ENCODE peak calls at places on chromosomes 11 and 22, in ten cellular contexts. L is hippocampal formation; C is activated CD4-positive, alpha-beta T cell treated with anti-CD3 and anti-CD28 coated beads, Interleukin-2, amount 50 U/mL, for 1 hour; Z is stimulated activated CD8-positive, alpha-beta memory T cell treated with anti-CD3 and anti-CD28 coated beads, Interleukin-4, amount 100 ng/mL, for 4 hours; Y is fibroblast of the aortic adventitia; Q is NT2/D1; P is NCI-H774; S is kidney; W is mesenchymal stem cell; B is neuronal stem cell. V is an unnamed sample.

GRCh38 chr11:95242202-95242989 is 11.4 kb upstream of the SESN3 start:
- DNase-seq in L (no peak), C (no peak), Z (no peak), Y (no peak), Q (no peak), P (no peak), S (no peak), W (no peak), B (no peak), V (no peak)

GRCh38 chr11:123645576-123645975 is 8.8 kb downstream of the SCN3B start:
- DNase-seq in L (no peak), C (no peak), Z (no peak), Y (no peak), Q (no peak), P (no peak), S (no peak), W (no peak), B (no peak), V (no peak)

GRCh38 chr11:11318479-11318878 is 34.6 kb downstream of the CSNK2A3 start:
- DNase-seq in L (no peak), C (no peak), Z (no peak), Y (no peak), Q (no peak), P (no peak), S (no peak), W (no peak), B (no peak), V (no peak)

GRCh38 chr11:60334005-60334620 is 7.1 kb downstream of the MS4A6E start:
- DNase-seq in L (peak), C (peak), Z (no peak), Y (peak), Q (peak), P (no peak), S (no peak), W (peak), B (peak), V (peak)

GRCh38 chr11:112016088-112016764 is 9.0 kb upstream of the DLAT start:
- DNase-seq in L (no peak), C (no peak), Z (no peak), Y (peak), Q (no peak), P (no peak), S (no peak), W (peak), B (no peak), V (no peak)

GRCh38 chr11:14980854-14981253 is 8.7 kb upstream of the CALCA start:
- DNase-seq in L (no peak), C (no peak), Z (no peak), Y (peak), Q (no peak), P (no peak), S (no peak), W (no peak), B (no peak), V (no peak)

GRCh38 chr11:71101046-71101445 is 151.3 kb downstream of the SHANK2 start:
- DNase-seq in L (no peak), C (no peak), Z (no peak), Y (no peak), Q (no peak), P (no peak), S (peak), W (no peak), B (no peak), V (no peak)

GRCh38 chr11:68012843-68013610 is 2.9 kb downstream of the ALDH3B1 start:
- DNase-seq in L (peak), C (no peak), Z (no peak), Y (peak), Q (peak), P (no peak), S (peak), W (peak), B (no peak), V (no peak)

GRCh38 chr22:19869497-19870152 is 15.0 kb upstream of the GNB1L start:
- DNase-seq in L (no peak), C (no peak), Z (no peak), Y (no peak), Q (no peak), P (no peak), S (peak), W (no peak), B (no peak), V (no peak)

GRCh38 chr22:38080847-38081635 is 2.9 kb downstream of the SLC16A8 start:
- DNase-seq in L (no peak), C (no peak), Z (no peak), Y (peak), Q (no peak), P (no peak), S (peak), W (peak), B (no peak), V (no peak)

GRCh38 chr11:121304750-121305149 is 12.2 kb downstream of the SC5D start:
- DNase-seq in L (no peak), C (no peak), Z (no peak), Y (no peak), Q (no peak), P (no peak), S (no peak), W (no peak), B (no peak), V (no peak)

GRCh38 chr22:43521716-43522115 is 109.9 kb downstream of the MPPED1 start:
- DNase-seq in L (no peak), C (no peak), Z (no peak), Y (no peak), Q (no peak), P (no peak), S (no peak), W (no peak), B (no peak), V (no peak)

V was measured in activated CD8-positive, alpha-beta memory T cell treated with anti-CD3 and anti-CD28 coated beads, Interleukin-2, amount 50 U/mL, for 4 hours.